ENCODE peak calls at places on chromosome 9, in five cellular contexts. One of them, this sample, is unnamed.

GRCh38 chr9:79617395-79617794 is 45.6 kb downstream of the TLE4 start:
- DNase-seq in activated CD8-positive, alpha-beta memory T cell treated with anti-CD3 and anti-CD28 coated beads for 4 hours: no peak
- DNase-seq in NT2/D1: no peak
- DNase-seq in activated naive CD8-positive, alpha-beta T cell treated with anti-CD3 and anti-CD28 coated beads for 36 hours: no peak
- DNase-seq in stimulated activated CD4-positive, alpha-beta T cell treated with anti-CD3 and anti-CD28 coated beads, Interleukin-15, amount 100 ng/mL, for 1 hour: no peak
- DNase-seq in this sample: no peak

GRCh38 chr9:134474656-134475050 is 148.4 kb downstream of the RXRA start:
- DNase-seq in activated CD8-positive, alpha-beta memory T cell treated with anti-CD3 and anti-CD28 coated beads for 4 hours: no peak
- DNase-seq in NT2/D1: no peak
- DNase-seq in activated naive CD8-positive, alpha-beta T cell treated with anti-CD3 and anti-CD28 coated beads for 36 hours: no peak
- DNase-seq in stimulated activated CD4-positive, alpha-beta T cell treated with anti-CD3 and anti-CD28 coated beads, Interleukin-15, amount 100 ng/mL, for 1 hour: no peak
- DNase-seq in this sample: no peak

GRCh38 chr9:76456202-76456926 is 2.6 kb upstream of the GCNT1 start:
- DNase-seq in activated CD8-positive, alpha-beta memory T cell treated with anti-CD3 and anti-CD28 coated beads for 4 hours: no peak
- DNase-seq in NT2/D1: no peak
- DNase-seq in activated naive CD8-positive, alpha-beta T cell treated with anti-CD3 and anti-CD28 coated beads for 36 hours: no peak
- DNase-seq in stimulated activated CD4-positive, alpha-beta T cell treated with anti-CD3 and anti-CD28 coated beads, Interleukin-15, amount 100 ng/mL, for 1 hour: no peak
- DNase-seq in this sample: peak

GRCh38 chr9:16058131-16058549 is 505.3 kb downstream of the CCDC171 start:
- DNase-seq in activated CD8-positive, alpha-beta memory T cell treated with anti-CD3 and anti-CD28 coated beads for 4 hours: no peak
- DNase-seq in NT2/D1: no peak
- DNase-seq in activated naive CD8-positive, alpha-beta T cell treated with anti-CD3 and anti-CD28 coated beads for 36 hours: peak
- DNase-seq in stimulated activated CD4-positive, alpha-beta T cell treated with anti-CD3 and anti-CD28 coated beads, Interleukin-15, amount 100 ng/mL, for 1 hour: no peak
- DNase-seq in this sample: peak

GRCh38 chr9:15139467-15139866 is 167.5 kb downstream of the TTC39B start:
- DNase-seq in activated CD8-positive, alpha-beta memory T cell treated with anti-CD3 and anti-CD28 coated beads for 4 hours: no peak
- DNase-seq in NT2/D1: no peak
- DNase-seq in activated naive CD8-positive, alpha-beta T cell treated with anti-CD3 and anti-CD28 coated beads for 36 hours: no peak
- DNase-seq in stimulated activated CD4-positive, alpha-beta T cell treated with anti-CD3 and anti-CD28 coated beads, Interleukin-15, amount 100 ng/mL, for 1 hour: no peak
- DNase-seq in this sample: no peak

GRCh38 chr9:136327313-136327971 is at the start of gene GPSM1:
- DNase-seq in activated CD8-positive, alpha-beta memory T cell treated with anti-CD3 and anti-CD28 coated beads for 4 hours: peak
- DNase-seq in NT2/D1: no peak
- DNase-seq in activated naive CD8-positive, alpha-beta T cell treated with anti-CD3 and anti-CD28 coated beads for 36 hours: peak
- DNase-seq in stimulated activated CD4-positive, alpha-beta T cell treated with anti-CD3 and anti-CD28 coated beads, Interleukin-15, amount 100 ng/mL, for 1 hour: peak
- DNase-seq in this sample: peak

GRCh38 chr9:91034521-91034920 is 232.9 kb downstream of the SYK start:
- DNase-seq in activated CD8-positive, alpha-beta memory T cell treated with anti-CD3 and anti-CD28 coated beads for 4 hours: no peak
- DNase-seq in NT2/D1: no peak
- DNase-seq in activated naive CD8-positive, alpha-beta T cell treated with anti-CD3 and anti-CD28 coated beads for 36 hours: no peak
- DNase-seq in stimulated activated CD4-positive, alpha-beta T cell treated with anti-CD3 and anti-CD28 coated beads, Interleukin-15, amount 100 ng/mL, for 1 hour: no peak
- DNase-seq in this sample: no peak

GRCh38 chr9:134282138-134282650 is 44.1 kb upstream of the RXRA start:
- DNase-seq in activated CD8-positive, alpha-beta memory T cell treated with anti-CD3 and anti-CD28 coated beads for 4 hours: no peak
- DNase-seq in NT2/D1: no peak
- DNase-seq in activated naive CD8-positive, alpha-beta T cell treated with anti-CD3 and anti-CD28 coated beads for 36 hours: no peak
- DNase-seq in stimulated activated CD4-positive, alpha-beta T cell treated with anti-CD3 and anti-CD28 coated beads, Interleukin-15, amount 100 ng/mL, for 1 hour: no peak
- DNase-seq in this sample: no peak

GRCh38 chr9:89920901-89921300 is 316.1 kb downstream of the GADD45G start:
- DNase-seq in activated CD8-positive, alpha-beta memory T cell treated with anti-CD3 and anti-CD28 coated beads for 4 hours: no peak
- DNase-seq in NT2/D1: no peak
- DNase-seq in activated naive CD8-positive, alpha-beta T cell treated with anti-CD3 and anti-CD28 coated beads for 36 hours: no peak
- DNase-seq in stimulated activated CD4-positive, alpha-beta T cell treated with anti-CD3 and anti-CD28 coated beads, Interleukin-15, amount 100 ng/mL, for 1 hour: no peak
- DNase-seq in this sample: no peak

GRCh38 chr9:61666310-61666709 is 476.5 kb downstream of the SPATA31A7 start:
- DNase-seq in activated CD8-positive, alpha-beta memory T cell treated with anti-CD3 and anti-CD28 coated beads for 4 hours: no peak
- DNase-seq in NT2/D1: no peak
- DNase-seq in activated naive CD8-positive, alpha-beta T cell treated with anti-CD3 and anti-CD28 coated beads for 36 hours: no peak
- DNase-seq in stimulated activated CD4-positive, alpha-beta T cell treated with anti-CD3 and anti-CD28 coated beads, Interleukin-15, amount 100 ng/mL, for 1 hour: no peak
- DNase-seq in this sample: no peak

GRCh38 chr9:133835273-133835901 is 97.2 kb upstream of the SARDH start:
- DNase-seq in activated CD8-positive, alpha-beta memory T cell treated with anti-CD3 and anti-CD28 coated beads for 4 hours: no peak
- DNase-seq in NT2/D1: no peak
- DNase-seq in activated naive CD8-positive, alpha-beta T cell treated with anti-CD3 and anti-CD28 coated beads for 36 hours: no peak
- DNase-seq in stimulated activated CD4-positive, alpha-beta T cell treated with anti-CD3 and anti-CD28 coated beads, Interleukin-15, amount 100 ng/mL, for 1 hour: no peak
- DNase-seq in this sample: no peak

GRCh38 chr9:113219972-113220371 is 1.1 kb downstream of the FKBP15 start:
- DNase-seq in activated CD8-positive, alpha-beta memory T cell treated with anti-CD3 and anti-CD28 coated beads for 4 hours: no peak
- DNase-seq in NT2/D1: no peak
- DNase-seq in activated naive CD8-positive, alpha-beta T cell treated with anti-CD3 and anti-CD28 coated beads for 36 hours: peak
- DNase-seq in stimulated activated CD4-positive, alpha-beta T cell treated with anti-CD3 and anti-CD28 coated beads, Interleukin-15, amount 100 ng/mL, for 1 hour: no peak
- DNase-seq in this sample: peak

This sample was measured in activated CD8-positive, alpha-beta T cell treated with anti-CD3 and anti-CD28 coated beads, Interleukin-2, amount 10 ng/mL, durations not matched to agents 7 days and 5 days.